ENCODE peak calls at places on chromosomes 3 and 15, in six cellular contexts. I is heart left ventricle, G is neuronal stem cell, P is heart right ventricle, W is SK-N-SH, F is AG04450. T is an unnamed sample.

GRCh38 chr3:149114458-149114857 is 15.0 kb upstream of the HPS3 start:
- DNase-seq in W (no peak), I (no peak), G (no peak), P (no peak), F (no peak), T (no peak)

GRCh38 chr15:80545078-80545477 is 140.9 kb downstream of the ARNT2 start:
- DNase-seq in W (no peak), I (no peak), F (no peak), G (no peak), P (no peak), T (no peak)

GRCh38 chr15:100663550-100664335 is 61.4 kb downstream of the ASB7 start:
- DNase-seq in P (no peak), I (no peak), W (no peak), F (no peak), G (no peak), T (no peak)

GRCh38 chr3:103923907-103924306 is 1442.8 kb upstream of the ALCAM start:
- DNase-seq in I (no peak), P (no peak), F (no peak), W (no peak), G (no peak), T (no peak)

GRCh38 chr15:100252359-100252758 is 89.4 kb downstream of the ADAMTS17 start:
- DNase-seq in W (no peak), F (no peak), P (no peak), G (no peak), I (no peak), T (no peak)

GRCh38 chr15:59570364-59570763 is 41.2 kb upstream of the GCNT3 start:
- DNase-seq in I (no peak), P (no peak), W (no peak), F (no peak), G (no peak), T (no peak)

GRCh38 chr3:156665296-156665695 is 9.1 kb upstream of the TIPARP start:
- DNase-seq in P (no peak), I (no peak), G (no peak), W (no peak), F (peak; percentile 61), T (no peak)

GRCh38 chr15:74130089-74130848 is at the start of gene ISLR2:
- DNase-seq in P (no peak), W (peak; percentile 87), I (no peak), F (no peak), G (no peak), T (no peak)

GRCh38 chr3:9280477-9281219 is 31.2 kb upstream of the SRGAP3 start:
- DNase-seq in F (no peak), G (peak; percentile 57), I (no peak), P (peak; percentile 9), W (peak; percentile 61), T (no peak)

GRCh38 chr3:134904796-134905646 is 110.0 kb downstream of the EPHB1 start:
- DNase-seq in P (no peak), F (no peak), W (no peak), I (no peak), G (no peak), T (no peak)

DNA sequence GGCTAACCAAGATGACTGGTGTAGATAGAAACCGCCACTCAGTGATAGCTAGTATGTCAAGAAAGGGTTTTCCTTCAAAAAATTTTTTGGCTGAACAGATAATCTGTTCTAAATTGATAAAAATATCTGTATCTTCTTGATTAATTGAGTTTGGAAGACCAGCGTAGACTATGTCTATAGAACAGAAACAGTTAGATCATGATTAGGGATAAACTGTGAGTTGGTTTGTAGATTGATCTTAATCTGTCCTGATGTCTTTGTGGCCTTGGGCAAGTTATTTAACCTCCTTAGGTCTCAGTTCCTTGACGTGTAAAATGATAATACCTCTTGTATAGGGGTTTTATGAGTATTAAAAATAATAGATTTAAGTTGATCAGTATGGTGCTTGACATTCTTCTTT is 4.7 kb downstream of the NFKBIZ start:
- DNase-seq in I (no peak), W (no peak), G (no peak), F (no peak), P (no peak), T (no peak)
- H3K27ac ChIP-seq in I (no peak overlapping the region), W (no peak overlapping the region), G (no peak overlapping the region), F (no peak overlapping the region), P (no peak overlapping the region), T (peak overlapping the region; percentile 33)

GRCh38 chr15:87293016-87293415 is 963.5 kb downstream of the NTRK3 start:
- DNase-seq in F (no peak), G (no peak), P (no peak), W (no peak), I (no peak), T (no peak)

GRCh38 chr15:87294854-87295253 is 961.7 kb downstream of the NTRK3 start:
- DNase-seq in G (no peak), W (no peak), I (no peak), P (no peak), F (no peak), T (no peak)
- H3K9me3 ChIP-seq in G (peaks cover under 1% of the 10 kb centered on the region), W (no peaks in the 10 kb centered on the region), I (peaks cover 5% of the 10 kb centered on the region), P (peaks cover 22% of the 10 kb centered on the region), F (no peaks in the 10 kb centered on the region), T (no peaks in the 10 kb centered on the region)

GRCh38 chr3:184339016-184339415 is 1.6 kb downstream of the FAM131A start:
- DNase-seq in F (no peak), P (no peak), G (no peak), I (no peak), W (no peak), T (no peak)

GRCh38 chr3:184337315-184337714 is at the start of gene FAM131A:
- DNase-seq in P (peak; percentile 81), I (no peak), G (no peak), F (no peak), W (no peak), T (no peak)

GRCh38 chr3:184336484-184337230 is 743 bp upstream of the FAM131A start:
- DNase-seq in P (peak; percentile 57), F (no peak), I (no peak), W (peak; percentile 67), G (no peak), T (peak; percentile 72)

GRCh38 chr3:184338538-184338945 is 1.1 kb downstream of the FAM131A start:
- DNase-seq in F (peak; percentile 51), I (peak; percentile 90), P (peak; percentile 89), W (peak; percentile 97), G (peak; percentile 88), T (no peak)

GRCh38 chr3:184337981-184338380 is 581 bp downstream of the FAM131A start:
- DNase-seq in F (no peak), I (no peak), W (no peak), P (no peak), G (no peak), T (peak; percentile 24)
- H3K4me3 ChIP-seq in F (peak overlapping the region; percentile 25), I (peak overlapping the region; percentile 90), W (peak overlapping the region; percentile 74), P (peak overlapping the region; percentile 10), G (no peak overlapping the region), T (no peak overlapping the region)

DNA sequence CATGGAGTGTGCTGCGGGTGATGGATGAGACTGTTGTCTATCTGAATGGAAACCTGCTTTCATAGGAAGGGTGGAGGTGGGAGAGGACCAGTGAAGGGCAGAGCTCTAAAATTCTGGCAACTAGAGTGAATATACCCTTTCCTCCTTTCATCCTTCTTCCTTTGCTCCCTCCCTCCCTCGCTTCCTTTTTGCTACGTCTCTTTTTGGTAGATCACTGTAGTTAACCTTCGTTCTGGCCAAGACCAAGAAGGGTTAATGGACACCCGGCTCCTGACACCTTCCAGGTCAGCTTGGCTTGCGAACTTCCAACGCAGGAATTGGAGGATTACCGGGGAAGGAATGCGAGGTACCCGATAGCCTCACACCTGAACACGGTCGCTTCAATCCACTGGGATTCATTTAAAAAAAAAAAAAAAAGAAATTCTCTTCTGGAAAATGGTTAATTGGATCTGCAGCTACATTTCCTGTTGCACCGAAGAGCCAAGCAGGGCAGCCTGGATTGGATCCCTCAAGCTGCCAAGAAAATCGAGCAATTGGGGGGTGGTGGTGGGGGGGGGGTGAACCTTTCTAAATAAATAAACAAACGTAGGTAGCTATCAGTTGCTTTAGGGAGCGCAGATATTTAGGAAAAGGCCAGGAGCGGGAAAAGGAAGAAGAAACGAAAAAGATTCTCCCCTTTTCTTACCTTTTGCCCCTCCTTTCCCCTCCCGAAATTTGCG is 9.6 kb upstream of the NR2F2 start:
- DNase-seq in I (no peak), W (no peak), P (no peak), G (no peak), F (no peak), T (no peak)
- H3K27ac ChIP-seq in I (peak overlapping the region; percentile 88), W (no peak overlapping the region), P (peak overlapping the region; percentile 77), G (no peak overlapping the region), F (no peak overlapping the region), T (peak overlapping the region; percentile 71)